ENCODE peak calls at places on chromosomes 6 and 20, in five cellular contexts. G is GM18507, V is stromal cell of bone marrow, B is fibroblast of mammary gland, P is GM23248. D is an unnamed sample.

GRCh38 chr20:19602660-19603389 is 155.2 kb upstream of the RIN2 start:
- DNase-seq in G (no peak), V (no peak), B (no peak), P (no peak), D (no peak)

GRCh38 chr6:113762611-113763010 is 94.5 kb upstream of the MARCKS start:
- DNase-seq in G (no peak), V (no peak), B (no peak), P (no peak), D (no peak)

GRCh38 chr6:47111685-47112084 is 69.6 kb upstream of the ADGRF1 start:
- DNase-seq in G (no peak), V (no peak), B (no peak), P (no peak), D (no peak)

GRCh38 chr6:30136570-30137286 is 788 bp downstream of the TRIM40 start:
- DNase-seq in G (no peak), V (no peak), B (no peak), P (no peak), D (no peak)

GRCh38 chr6:43013020-43013842 is 515 bp downstream of the MEA1 start:
- DNase-seq in G (no peak), V (no peak), B (peak), P (peak), D (no peak)

GRCh38 chr6:64459411-64459810 is 823.8 kb downstream of the PHF3 start:
- DNase-seq in G (no peak), V (no peak), B (no peak), P (no peak), D (no peak)

GRCh38 chr6:127366281-127367022 is 23.0 kb upstream of the ECHDC1 start:
- DNase-seq in G (no peak), V (peak), B (peak), P (peak), D (peak)

GRCh38 chr6:146047356-146047755 is 18.5 kb downstream of the GRM1 start:
- DNase-seq in G (no peak), V (no peak), B (no peak), P (no peak), D (no peak)

GRCh38 chr20:64234291-64234791 is 21.2 kb upstream of the PCMTD2 start:
- DNase-seq in G (no peak), V (no peak), B (no peak), P (no peak), D (no peak)

GRCh38 chr20:1754749-1755148 is 97.2 kb upstream of the SIRPG start:
- DNase-seq in G (no peak), V (no peak), B (no peak), P (no peak), D (no peak)

GRCh38 chr6:1335367-1336037 is 23.6 kb downstream of the FOXQ1 start:
- DNase-seq in G (no peak), V (peak), B (peak), P (peak), D (peak)

GRCh38 chr6:3939559-3939958 is 90.4 kb downstream of the FAM50B start:
- DNase-seq in G (no peak), V (no peak), B (no peak), P (no peak), D (no peak)

GRCh38 chr6:44917430-44917829 is 410.7 kb upstream of the RUNX2 start:
- DNase-seq in G (no peak), V (no peak), B (no peak), P (no peak), D (no peak)

GRCh38 chr6:156864557-156864956 is 87.4 kb downstream of the ARID1B start:
- DNase-seq in G (no peak), V (no peak), B (no peak), P (no peak), D (no peak)

GRCh38 chr20:61813791-61814190 is 251.9 kb downstream of the TAF4 start:
- DNase-seq in G (no peak), V (no peak), B (no peak), P (no peak), D (no peak)

GRCh38 chr6:11341867-11342266 is 109.4 kb upstream of the NEDD9 start:
- DNase-seq in G (no peak), V (peak), B (peak), P (peak), D (no peak)

GRCh38 chr6:71229466-71229865 is 59.1 kb upstream of the OGFRL1 start:
- DNase-seq in G (no peak), V (no peak), B (no peak), P (no peak), D (no peak)

GRCh38 chr20:59525500-59526241 is 78.7 kb upstream of the PHACTR3 start:
- DNase-seq in G (no peak), V (peak), B (peak), P (peak), D (no peak)

GRCh38 chr6:169316651-169317050 is 63.0 kb upstream of the THBS2 start:
- DNase-seq in G (no peak), V (no peak), B (no peak), P (no peak), D (no peak)

GRCh38 chr6:6712258-6712978 is 123.9 kb downstream of the LY86 start:
- DNase-seq in G (no peak), V (peak), B (peak), P (peak), D (no peak)

GRCh38 chr20:2771631-2772080 is 28.8 kb downstream of the CPXM1 start:
- DNase-seq in G (no peak), V (no peak), B (no peak), P (no peak), D (no peak)

GRCh38 chr20:44583179-44583578 is 800 bp downstream of the PKIG start:
- DNase-seq in G (no peak), V (no peak), B (no peak), P (peak), D (no peak)

GRCh38 chr20:2230671-2231488 is 64.9 kb upstream of the TGM3 start:
- DNase-seq in G (no peak), V (no peak), B (peak), P (peak), D (no peak)

GRCh38 chr6:169472786-169473416 is 219.3 kb upstream of the THBS2 start:
- DNase-seq in G (no peak), V (no peak), B (no peak), P (no peak), D (no peak)

GRCh38 chr6:35594503-35595186 is 81.9 kb upstream of the TULP1 start:
- DNase-seq in G (no peak), V (no peak), B (no peak), P (no peak), D (no peak)

D was measured in AG09319.